ENCODE peak calls at places on chromosomes 7 and 10, in eight cellular contexts. T is esophagus squamous epithelium, A is PC-9, N is colonic mucosa, Q is HCT116, R is suprapubic skin, Y is stomach, G is A549. B is an unnamed sample.

GRCh38 chr10:71812016-71812912 is 38.8 kb downstream of the PSAP start:
- DNase-seq in T (no peak), A (peak; percentile 71), N (peak; percentile 76), Q (peak; percentile 10), R (no peak), Y (peak; percentile 78), G (peak; percentile 82), B (peak; percentile 89)

GRCh38 chr10:78972160-78972946 is 96.4 kb upstream of the ZMIZ1 start:
- DNase-seq in T (no peak), A (peak; percentile 81), N (peak; percentile 52), Q (peak; percentile 31), R (peak; percentile 88), Y (peak; percentile 48), G (peak; percentile 48), B (no peak)

GRCh38 chr7:117090820-117091219 is 137.5 kb downstream of the ST7 start:
- DNase-seq in T (no peak), A (no peak), N (no peak), Q (no peak), R (no peak), Y (no peak), G (no peak), B (no peak)

GRCh38 chr10:101961591-101962498 is 94.1 kb downstream of the ARMH3 start:
- DNase-seq in T (no peak), A (no peak), N (no peak), Q (no peak), R (no peak), Y (no peak), G (no peak), B (no peak)

GRCh38 chr7:151925446-151926335 is 30.6 kb upstream of the GALNTL5 start:
- DNase-seq in T (no peak), A (no peak), N (peak; percentile 92), Q (no peak), R (no peak), Y (peak; percentile 79), G (no peak), B (peak; percentile 51)

GRCh38 chr10:123999956-124000615 is 93.3 kb downstream of the CHST15 start:
- DNase-seq in T (no peak), A (no peak), N (no peak), Q (no peak), R (no peak), Y (no peak), G (no peak), B (no peak)

GRCh38 chr7:120060283-120060682 is 212.7 kb upstream of the KCND2 start:
- DNase-seq in T (no peak), A (no peak), N (no peak), Q (no peak), R (no peak), Y (no peak), G (no peak), B (no peak)

GRCh38 chr7:86477343-86477742 is 166.4 kb upstream of the GRM3 start:
- DNase-seq in T (no peak), A (no peak), N (no peak), Q (no peak), R (no peak), Y (no peak), G (no peak), B (no peak)

GRCh38 chr7:52302765-52303520 is 732.5 kb upstream of the POM121L12 start:
- DNase-seq in T (no peak), A (no peak), N (no peak), Q (no peak), R (no peak), Y (no peak), G (no peak), B (no peak)

GRCh38 chr10:120414946-120415345 is 42.1 kb upstream of the PLPP4 start:
- DNase-seq in T (no peak), A (no peak), N (no peak), Q (no peak), R (no peak), Y (no peak), G (no peak), B (no peak)

GRCh38 chr7:129612112-129613015 is 844 bp downstream of the NRF1 start:
- DNase-seq in T (no peak), A (no peak), N (peak; percentile 52), Q (no peak), R (peak; percentile 85), Y (peak; percentile 50), G (peak; percentile 23), B (peak; percentile 82)

GRCh38 chr7:70571403-70571911 is 560.5 kb upstream of the GALNT17 start:
- DNase-seq in T (no peak), A (no peak), N (peak; percentile 72), Q (no peak), R (no peak), Y (peak; percentile 41), G (peak; percentile 36), B (no peak)

GRCh38 chr10:126240483-126240882 is 147.8 kb downstream of the ADAM12 start:
- DNase-seq in T (no peak), A (no peak), N (no peak), Q (no peak), R (no peak), Y (no peak), G (no peak), B (no peak)

GRCh38 chr7:55285665-55286064 is 79.5 kb upstream of the LANCL2 start:
- DNase-seq in T (no peak), A (no peak), N (no peak), Q (no peak), R (no peak), Y (no peak), G (no peak), B (no peak)

GRCh38 chr7:137681657-137682562 is 164.9 kb downstream of the DGKI start:
- DNase-seq in T (no peak), A (no peak), N (no peak), Q (no peak), R (no peak), Y (no peak), G (no peak), B (no peak)
- H3K27ac ChIP-seq in T (no peak overlapping the region), A (no peak overlapping the region), N (no peak overlapping the region), Q (no peak overlapping the region), R (no peak overlapping the region), Y (no peak overlapping the region), G (no peak overlapping the region), B (no peak overlapping the region)

DNA sequence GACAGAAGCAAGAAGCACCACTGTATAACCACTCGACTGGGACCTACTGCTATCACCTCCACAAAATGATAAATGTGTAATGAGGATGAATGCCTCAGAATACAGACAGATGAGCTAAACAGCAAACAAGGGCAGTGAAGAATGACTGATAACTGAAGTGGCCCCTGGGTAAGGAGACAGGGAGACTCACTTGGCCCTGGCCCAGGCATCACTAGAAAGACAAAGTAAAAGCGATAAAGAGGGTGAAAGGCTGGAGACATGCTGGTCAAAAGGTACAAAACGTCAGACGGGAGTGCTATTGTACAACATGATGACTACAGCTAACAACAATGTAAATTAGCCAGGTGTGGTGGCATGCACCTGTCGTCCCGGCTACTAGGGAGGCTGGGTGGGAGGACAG is 27.8 kb upstream of the APBB1IP start:
- DNase-seq in T (no peak), A (no peak), N (no peak), Q (no peak), R (no peak), Y (no peak), G (no peak), B (no peak)
- H3K4me1 ChIP-seq in T (no peaks in the 10 kb centered on the region), A (no peaks in the 10 kb centered on the region), N (no peaks in the 10 kb centered on the region), Q (no peaks in the 10 kb centered on the region), R (no peaks in the 10 kb centered on the region), Y (no peaks in the 10 kb centered on the region), G (peaks cover 37% of the 10 kb centered on the region), B (peaks cover 18% of the 10 kb centered on the region)

DNA sequence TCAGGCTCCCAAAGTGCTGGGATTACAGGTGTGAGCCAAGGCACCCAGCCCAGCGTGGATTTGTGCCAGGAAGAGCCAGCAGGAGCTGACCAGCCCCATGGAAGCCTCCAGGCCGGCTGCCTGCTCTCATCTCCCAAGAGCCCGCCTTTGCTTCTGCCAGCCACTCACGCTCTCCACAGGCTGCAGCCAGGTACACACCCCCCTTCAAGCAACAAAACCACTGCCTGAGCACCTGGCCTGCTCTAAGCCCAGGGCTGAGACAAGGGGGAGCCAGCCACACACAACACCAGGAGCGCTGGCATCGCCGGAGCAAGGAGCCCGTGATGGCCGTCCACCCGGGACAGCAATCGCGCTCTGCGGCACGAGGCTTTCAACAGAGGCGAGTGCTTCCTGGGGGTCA is 34.5 kb downstream of the MAD1L1 start:
- DNase-seq in T (no peak), A (no peak), N (no peak), Q (no peak), R (no peak), Y (peak; percentile 66), G (no peak), B (no peak)
- H3K27ac ChIP-seq in T (no peak overlapping the region), A (no peak overlapping the region), N (no peak overlapping the region), Q (no peak overlapping the region), R (no peak overlapping the region), Y (no peak overlapping the region), G (no peak overlapping the region), B (no peak overlapping the region)

DNA sequence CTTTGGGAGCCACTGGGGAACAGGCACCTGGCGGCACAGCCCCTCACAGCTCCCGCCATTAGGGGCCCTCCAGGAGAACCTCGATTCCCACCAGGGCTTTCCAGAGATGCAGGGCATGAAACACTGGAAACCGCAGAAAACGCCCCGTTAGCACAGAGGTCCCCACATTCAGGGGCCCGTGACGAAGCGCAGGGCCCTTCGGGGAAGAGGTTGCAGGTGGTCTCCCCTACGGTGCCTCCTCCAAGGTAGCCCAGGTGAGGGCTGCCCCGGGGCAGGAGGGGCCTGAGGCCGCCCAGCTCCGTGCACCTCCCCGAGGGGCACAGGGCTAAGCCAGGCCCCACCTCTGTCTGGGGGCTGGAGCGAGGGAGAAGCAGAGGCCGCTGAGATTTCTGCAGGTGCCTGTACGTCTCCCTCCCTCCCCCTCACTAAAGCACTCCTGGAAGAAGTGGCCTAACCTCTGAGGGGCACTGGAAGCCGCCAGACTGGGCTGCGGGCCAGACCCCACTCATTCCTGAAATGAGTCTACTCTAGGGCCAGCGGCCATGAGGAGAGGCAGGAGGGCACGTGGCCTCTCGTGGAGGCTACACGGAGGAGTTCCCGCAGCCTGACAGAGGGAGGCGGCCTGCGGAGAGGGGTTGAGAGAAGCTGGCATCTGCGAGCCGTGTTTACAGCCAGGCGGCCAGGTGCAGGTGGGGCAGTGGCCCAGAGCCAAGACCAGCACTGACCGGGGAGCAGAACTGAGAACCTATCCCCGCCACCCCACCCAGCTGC is 6.9 kb downstream of the PDGFA start:
- DNase-seq in T (no peak), A (no peak), N (peak; percentile 87), Q (no peak), R (no peak), Y (peak; percentile 87), G (no peak), B (no peak)
- H3K4me1 ChIP-seq in T (peaks cover 36% of the 10 kb centered on the region), A (no peaks in the 10 kb centered on the region), N (peaks cover 18% of the 10 kb centered on the region), Q (peaks cover 3% of the 10 kb centered on the region), R (peaks cover 61% of the 10 kb centered on the region), Y (peaks cover 52% of the 10 kb centered on the region), G (peaks cover 18% of the 10 kb centered on the region), B (no peaks in the 10 kb centered on the region)